ENCODE peak calls at places on chromosomes 5 and 9, in five cellular contexts. One of them, this sample, is unnamed.

GRCh38 chr5:175166013-175166412 is 278.0 kb downstream of the DRD1 start:
- DNase-seq in tibial artery: no peak
- DNase-seq in spleen: no peak
- DNase-seq in A673: no peak
- DNase-seq in endodermal cell: no peak
- DNase-seq in this sample: no peak

GRCh38 chr9:92726971-92727715 is 37.5 kb downstream of the BICD2 start:
- DNase-seq in tibial artery: no peak
- DNase-seq in spleen: peak; percentile 51
- DNase-seq in A673: no peak
- DNase-seq in endodermal cell: no peak
- DNase-seq in this sample: no peak

GRCh38 chr5:177354716-177355115 is 3.0 kb upstream of the RGS14 start:
- DNase-seq in tibial artery: no peak
- DNase-seq in spleen: no peak
- DNase-seq in A673: no peak
- DNase-seq in endodermal cell: no peak
- DNase-seq in this sample: no peak

GRCh38 chr5:16916262-16916878 is 19.7 kb downstream of the MYO10 start:
- DNase-seq in tibial artery: no peak
- DNase-seq in spleen: no peak
- DNase-seq in A673: peak; percentile 87
- DNase-seq in endodermal cell: no peak
- DNase-seq in this sample: peak; percentile 55

GRCh38 chr5:122770479-122770878 is 4.4 kb upstream of the SNX2 start:
- DNase-seq in tibial artery: no peak
- DNase-seq in spleen: no peak
- DNase-seq in A673: no peak
- DNase-seq in endodermal cell: no peak
- DNase-seq in this sample: no peak

GRCh38 chr5:126695081-126695480 is 81.9 kb upstream of the LMNB1 start:
- DNase-seq in tibial artery: no peak
- DNase-seq in spleen: no peak
- DNase-seq in A673: no peak
- DNase-seq in endodermal cell: no peak
- DNase-seq in this sample: no peak

GRCh38 chr5:21236896-21237830 is 1249.2 kb upstream of the CDH18 start:
- DNase-seq in tibial artery: no peak
- DNase-seq in spleen: no peak
- DNase-seq in A673: peak; percentile 83
- DNase-seq in endodermal cell: no peak
- DNase-seq in this sample: no peak

GRCh38 chr9:114370985-114371335 is 16.8 kb downstream of the AKNA start:
- DNase-seq in tibial artery: no peak
- DNase-seq in spleen: peak; percentile 83
- DNase-seq in A673: no peak
- DNase-seq in endodermal cell: peak; percentile 53
- DNase-seq in this sample: no peak

GRCh38 chr9:136352682-136353081 is 10.9 kb downstream of the DNLZ start:
- DNase-seq in tibial artery: no peak
- DNase-seq in spleen: no peak
- DNase-seq in A673: peak; percentile 37
- DNase-seq in endodermal cell: no peak
- DNase-seq in this sample: no peak

GRCh38 chr9:112780637-112781036 is 30.1 kb downstream of the SNX30 start:
- DNase-seq in tibial artery: no peak
- DNase-seq in spleen: no peak
- DNase-seq in A673: no peak
- DNase-seq in endodermal cell: no peak
- DNase-seq in this sample: no peak

GRCh38 chr5:177306674-177307543 is 3.3 kb downstream of the PRELID1 start:
- DNase-seq in tibial artery: peak; percentile 65
- DNase-seq in spleen: peak; percentile 88
- DNase-seq in A673: no peak
- DNase-seq in endodermal cell: peak; percentile 74
- DNase-seq in this sample: no peak

GRCh38 chr9:133306242-133307194 is 29.5 kb downstream of the SURF6 start:
- DNase-seq in tibial artery: no peak
- DNase-seq in spleen: no peak
- DNase-seq in A673: peak; percentile 45
- DNase-seq in endodermal cell: no peak
- DNase-seq in this sample: no peak

GRCh38 chr5:142545653-142546322 is 140.1 kb downstream of the FGF1 start:
- DNase-seq in tibial artery: no peak
- DNase-seq in spleen: no peak
- DNase-seq in A673: no peak
- DNase-seq in endodermal cell: no peak
- DNase-seq in this sample: no peak

GRCh38 chr9:26169684-26170083 is 491.4 kb upstream of the TUSC1 start:
- DNase-seq in tibial artery: no peak
- DNase-seq in spleen: no peak
- DNase-seq in A673: no peak
- DNase-seq in endodermal cell: no peak
- DNase-seq in this sample: no peak

GRCh38 chr5:112800901-112801300 is 60.2 kb upstream of the SRP19 start:
- DNase-seq in tibial artery: no peak
- DNase-seq in spleen: no peak
- DNase-seq in A673: no peak
- DNase-seq in endodermal cell: no peak
- DNase-seq in this sample: no peak

GRCh38 chr9:18452276-18452675 is 21.7 kb upstream of the ADAMTSL1 start:
- DNase-seq in tibial artery: no peak
- DNase-seq in spleen: no peak
- DNase-seq in A673: no peak
- DNase-seq in endodermal cell: no peak
- DNase-seq in this sample: no peak

GRCh38 chr5:133685402-133686018 is 73.2 kb upstream of the FSTL4 start:
- DNase-seq in tibial artery: peak; percentile 72
- DNase-seq in spleen: peak; percentile 51
- DNase-seq in A673: no peak
- DNase-seq in endodermal cell: no peak
- DNase-seq in this sample: no peak

GRCh38 chr9:18595597-18595996 is 121.6 kb downstream of the ADAMTSL1 start:
- DNase-seq in tibial artery: peak; percentile 72
- DNase-seq in spleen: no peak
- DNase-seq in A673: no peak
- DNase-seq in endodermal cell: no peak
- DNase-seq in this sample: no peak

GRCh38 chr5:39587675-39588074 is 162.9 kb upstream of the DAB2 start:
- DNase-seq in tibial artery: no peak
- DNase-seq in spleen: no peak
- DNase-seq in A673: no peak
- DNase-seq in endodermal cell: no peak
- DNase-seq in this sample: no peak

GRCh38 chr5:106959447-106959846 is 711.3 kb downstream of the EFNA5 start:
- DNase-seq in tibial artery: no peak
- DNase-seq in spleen: no peak
- DNase-seq in A673: no peak
- DNase-seq in endodermal cell: no peak
- DNase-seq in this sample: no peak

GRCh38 chr9:130864541-130864940 is 29.5 kb downstream of the ABL1 start:
- DNase-seq in tibial artery: no peak
- DNase-seq in spleen: peak; percentile 10
- DNase-seq in A673: no peak
- DNase-seq in endodermal cell: no peak
- DNase-seq in this sample: no peak
- TF ChIP-seq CTCF in tibial artery: no peak
- TF ChIP-seq CTCF in spleen: no peak
- TF ChIP-seq CTCF in A673: no peak
- TF ChIP-seq CTCF in endodermal cell: no peak
- TF ChIP-seq CTCF in this sample: no peak

GRCh38 chr9:131275332-131276106 is 791 bp downstream of the FAM78A start:
- DNase-seq in tibial artery: no peak
- DNase-seq in spleen: peak; percentile 88
- DNase-seq in A673: no peak
- DNase-seq in endodermal cell: peak; percentile 83
- DNase-seq in this sample: no peak
- H3K4me3 ChIP-seq in tibial artery: peak overlapping the region; percentile 64
- H3K4me3 ChIP-seq in spleen: peak overlapping the region; percentile 78
- H3K4me3 ChIP-seq in A673: no peak overlapping the region
- H3K4me3 ChIP-seq in endodermal cell: no peak overlapping the region
- H3K4me3 ChIP-seq in this sample: no peak overlapping the region

GRCh38 chr9:2640570-2640969 is 19.0 kb downstream of the VLDLR start:
- DNase-seq in tibial artery: no peak
- DNase-seq in spleen: no peak
- DNase-seq in A673: no peak
- DNase-seq in endodermal cell: no peak
- DNase-seq in this sample: no peak
- TF ChIP-seq CTCF in tibial artery: no peak
- TF ChIP-seq CTCF in spleen: no peak
- TF ChIP-seq CTCF in A673: no peak
- TF ChIP-seq CTCF in endodermal cell: no peak
- TF ChIP-seq CTCF in this sample: no peak

GRCh38 chr9:27626629-27627564 is 53.6 kb upstream of the C9orf72 start:
- DNase-seq in tibial artery: no peak
- DNase-seq in spleen: no peak
- DNase-seq in A673: no peak
- DNase-seq in endodermal cell: no peak
- DNase-seq in this sample: no peak
- H3K4me3 ChIP-seq in tibial artery: no peak overlapping the region
- H3K4me3 ChIP-seq in spleen: no peak overlapping the region
- H3K4me3 ChIP-seq in A673: no peak overlapping the region
- H3K4me3 ChIP-seq in endodermal cell: no peak overlapping the region
- H3K4me3 ChIP-seq in this sample: no peak overlapping the region

GRCh38 chr9:14346826-14347407 is 33.0 kb upstream of the NFIB start:
- DNase-seq in tibial artery: peak; percentile 77
- DNase-seq in spleen: no peak
- DNase-seq in A673: no peak
- DNase-seq in endodermal cell: peak; percentile 74
- DNase-seq in this sample: no peak

GRCh38 chr9:14349141-14349817 is 35.3 kb upstream of the NFIB start:
- DNase-seq in tibial artery: no peak
- DNase-seq in spleen: no peak
- DNase-seq in A673: no peak
- DNase-seq in endodermal cell: peak; percentile 57
- DNase-seq in this sample: no peak

GRCh38 chr9:14346301-14346721 is 32.4 kb upstream of the NFIB start:
- DNase-seq in tibial artery: peak; percentile 84
- DNase-seq in spleen: no peak
- DNase-seq in A673: no peak
- DNase-seq in endodermal cell: no peak
- DNase-seq in this sample: no peak

GRCh38 chr9:14348241-14349140 is 34.5 kb upstream of the NFIB start:
- DNase-seq in tibial artery: peak; percentile 71
- DNase-seq in spleen: no peak
- DNase-seq in A673: no peak
- DNase-seq in endodermal cell: peak; percentile 74
- DNase-seq in this sample: no peak

GRCh38 chr9:14347408-14348224 is 33.7 kb upstream of the NFIB start:
- DNase-seq in tibial artery: peak; percentile 89
- DNase-seq in spleen: no peak
- DNase-seq in A673: peak; percentile 54
- DNase-seq in endodermal cell: peak; percentile 88
- DNase-seq in this sample: no peak
- TF ChIP-seq CTCF in tibial artery: no peak
- TF ChIP-seq CTCF in spleen: no peak
- TF ChIP-seq CTCF in A673: no peak
- TF ChIP-seq CTCF in endodermal cell: peak; percentile 42
- TF ChIP-seq CTCF in this sample: no peak

GRCh38 chr9:35617548-35617947 is 665 bp downstream of the CD72 start:
- DNase-seq in tibial artery: no peak
- DNase-seq in spleen: no peak
- DNase-seq in A673: no peak
- DNase-seq in endodermal cell: no peak
- DNase-seq in this sample: no peak
- H3K4me3 ChIP-seq in tibial artery: peak overlapping the region; percentile 32
- H3K4me3 ChIP-seq in spleen: peak overlapping the region; percentile 54
- H3K4me3 ChIP-seq in A673: peak overlapping the region; percentile 33
- H3K4me3 ChIP-seq in endodermal cell: peak overlapping the region; percentile 68
- H3K4me3 ChIP-seq in this sample: no peak overlapping the region

GRCh38 chr5:121630402-121630801 is 221.3 kb upstream of the FTMT start:
- DNase-seq in tibial artery: no peak
- DNase-seq in spleen: no peak
- DNase-seq in A673: peak; percentile 3
- DNase-seq in endodermal cell: peak; percentile 43
- DNase-seq in this sample: no peak
- TF ChIP-seq CTCF in tibial artery: no peak
- TF ChIP-seq CTCF in spleen: no peak
- TF ChIP-seq CTCF in A673: peak; percentile 33
- TF ChIP-seq CTCF in endodermal cell: peak; percentile 33
- TF ChIP-seq CTCF in this sample: no peak

GRCh38 chr5:65479527-65479926 is 2.2 kb downstream of the ADAMTS6 start:
- DNase-seq in tibial artery: no peak
- DNase-seq in spleen: no peak
- DNase-seq in A673: no peak
- DNase-seq in endodermal cell: no peak
- DNase-seq in this sample: no peak
- H3K4me3 ChIP-seq in tibial artery: peak overlapping the region; percentile 58
- H3K4me3 ChIP-seq in spleen: no peak overlapping the region
- H3K4me3 ChIP-seq in A673: peak overlapping the region; percentile 57
- H3K4me3 ChIP-seq in endodermal cell: no peak overlapping the region
- H3K4me3 ChIP-seq in this sample: peak overlapping the region; percentile 68